ENCODE peak calls at places on chromosomes 13 and 19, in four cellular contexts. X is AG10803, Z is SHP77, C is NAMALWA. L is an unnamed sample.

GRCh38 chr19:17292301-17293074 is 10.7 kb downstream of the ABHD8 start:
- DNase-seq in X (peak; percentile 87), Z (no peak), C (peak; percentile 95), L (peak; percentile 76)

GRCh38 chr13:47085346-47085745 is 188.5 kb upstream of the HTR2A start:
- DNase-seq in X (peak; percentile 78), Z (no peak), C (no peak), L (no peak)

GRCh38 chr19:45115809-45116615 is 23.0 kb downstream of the PPP1R37 start:
- DNase-seq in X (no peak), Z (peak; percentile 53), C (peak; percentile 44), L (no peak)

GRCh38 chr19:48302600-48302959 is 22.8 kb upstream of the EMP3 start:
- DNase-seq in X (no peak), Z (no peak), C (no peak), L (no peak)

GRCh38 chr13:44331912-44332840 is 41.4 kb upstream of the SERP2 start:
- DNase-seq in X (peak; percentile 77), Z (no peak), C (no peak), L (no peak)

GRCh38 chr19:54415208-54415900 is at the start of gene TTYH1:
- DNase-seq in X (no peak), Z (no peak), C (no peak), L (peak; percentile 77)

GRCh38 chr13:25796474-25796873 is 255.3 kb downstream of the SHISA2 start:
- DNase-seq in X (no peak), Z (no peak), C (no peak), L (no peak)

GRCh38 chr13:109914111-109914510 is 127.7 kb upstream of the IRS2 start:
- DNase-seq in X (no peak), Z (no peak), C (no peak), L (no peak)

GRCh38 chr19:33110201-33110910 is 21.6 kb upstream of the WDR88 start:
- DNase-seq in X (no peak), Z (no peak), C (no peak), L (no peak)

GRCh38 chr19:21789761-21790160 is 22.4 kb upstream of the ZNF100 start:
- DNase-seq in X (no peak), Z (no peak), C (no peak), L (no peak)

GRCh38 chr19:48290923-48291700 is 21.2 kb downstream of the ZNF114 start:
- DNase-seq in X (peak; percentile 78), Z (no peak), C (peak; percentile 55), L (peak; percentile 90)

GRCh38 chr13:49220035-49220855 is at the start of gene MLNR:
- DNase-seq in X (peak; percentile 12), Z (no peak), C (no peak), L (peak; percentile 33)

GRCh38 chr19:8826371-8826770 is 5.7 kb downstream of the ZNF558 start:
- DNase-seq in X (no peak), Z (no peak), C (no peak), L (no peak)

GRCh38 chr13:25886438-25887214 is 165.2 kb downstream of the SHISA2 start:
- DNase-seq in X (peak; percentile 12), Z (no peak), C (no peak), L (no peak)

GRCh38 chr19:5477451-5478215 is 22.4 kb downstream of the ZNRF4 start:
- DNase-seq in X (no peak), Z (no peak), C (no peak), L (no peak)

GRCh38 chr19:34707661-34708060 is 26.4 kb upstream of the ZNF181 start:
- DNase-seq in X (no peak), Z (peak; percentile 30), C (no peak), L (no peak)

GRCh38 chr19:11456659-11457058 is 21.2 kb downstream of the PRKCSH start:
- DNase-seq in X (no peak), Z (no peak), C (no peak), L (no peak)

GRCh38 chr19:50427997-50428425 is 4.7 kb upstream of the MYBPC2 start:
- DNase-seq in X (peak; percentile 69), Z (no peak), C (no peak), L (no peak)

GRCh38 chr13:97226788-97227627 is 4.9 kb downstream of the MBNL2 start:
- DNase-seq in X (no peak), Z (no peak), C (peak; percentile 76), L (no peak)

GRCh38 chr13:101529419-101529818 is 76.9 kb downstream of the ITGBL1 start:
- DNase-seq in X (peak; percentile 87), Z (no peak), C (no peak), L (no peak)

GRCh38 chr19:5292843-5293606 is 47.6 kb downstream of the PTPRS start:
- DNase-seq in X (peak; percentile 75), Z (no peak), C (no peak), L (peak; percentile 63)

L was measured in neural crest cell.